ENCODE peak calls at places on chromosomes 2 and 18, in six cellular contexts. W is caudate nucleus, J is IMR-90, A is coronary artery, C is neural progenitor cell, F is HepG2. T is an unnamed sample.

GRCh38 chr18:26386002-26386401 is 159.8 kb downstream of the TAF4B start:
- DNase-seq in C (no peak), A (no peak), J (peak; percentile 46), F (peak; percentile 65), W (no peak), T (no peak)

GRCh38 chr2:136495636-136496035 is 269.7 kb upstream of the THSD7B start:
- DNase-seq in J (no peak), A (no peak), F (no peak), C (no peak), W (no peak), T (no peak)

GRCh38 chr2:19070866-19071265 is 287.6 kb downstream of the OSR1 start:
- DNase-seq in W (no peak), A (no peak), C (no peak), F (no peak), J (peak; percentile 54), T (no peak)

GRCh38 chr2:9774266-9774665 is 69.0 kb upstream of the TAF1B start:
- DNase-seq in J (no peak), A (no peak), F (no peak), C (no peak), W (no peak), T (no peak)

GRCh38 chr18:24015897-24016631 is 1.5 kb downstream of the TTC39C start:
- DNase-seq in W (no peak), A (no peak), C (peak; percentile 19), J (no peak), F (no peak), T (no peak)

GRCh38 chr2:170145675-170146432 is 32.1 kb upstream of the MYO3B start:
- DNase-seq in A (no peak), W (no peak), J (no peak), C (no peak), F (no peak), T (no peak)

GRCh38 chr2:70767094-70767698 is 804 bp downstream of the ADD2 start:
- DNase-seq in W (peak; percentile 17), A (no peak), J (no peak), F (no peak), C (peak; percentile 71), T (no peak)

GRCh38 chr2:24228470-24228869 is 53.6 kb downstream of the FAM228A start:
- DNase-seq in W (no peak), J (peak; percentile 28), F (peak; percentile 35), C (no peak), A (no peak), T (no peak)

GRCh38 chr2:20877944-20878343 is 55.0 kb upstream of the LDAH start:
- DNase-seq in W (no peak), C (no peak), F (no peak), J (no peak), A (no peak), T (no peak)

GRCh38 chr2:133271105-133271504 is 297.2 kb downstream of the NCKAP5 start:
- DNase-seq in F (no peak), J (peak; percentile 61), W (no peak), A (no peak), C (no peak), T (no peak)

GRCh38 chr2:101754613-101755012 is 57.1 kb downstream of the MAP4K4 start:
- DNase-seq in W (no peak), J (peak; percentile 63), C (no peak), A (no peak), F (no peak), T (peak; percentile 57)

GRCh38 chr2:147211484-147211883 is 633.3 kb upstream of the ACVR2A start:
- DNase-seq in A (no peak), F (no peak), C (no peak), W (no peak), J (no peak), T (no peak)

GRCh38 chr2:240367721-240368120 is 67.7 kb upstream of the GPC1 start:
- DNase-seq in F (no peak), W (no peak), J (no peak), C (no peak), A (no peak), T (no peak)

GRCh38 chr2:206160124-206160806 is 570 bp downstream of the EEF1B2 start:
- DNase-seq in F (peak; percentile 12), C (no peak), J (peak; percentile 38), W (no peak), A (no peak), T (peak; percentile 93)

GRCh38 chr2:56009758-56010534 is 86.4 kb upstream of the EFEMP1 start:
- DNase-seq in J (peak; percentile 70), C (peak; percentile 23), A (no peak), W (no peak), F (peak; percentile 42), T (no peak)

GRCh38 chr2:106161938-106162814 is 31.9 kb downstream of the UXS1 start:
- DNase-seq in F (no peak), A (no peak), C (no peak), W (no peak), J (no peak), T (no peak)

GRCh38 chr2:60299179-60299578 is 254.3 kb downstream of the BCL11A start:
- DNase-seq in F (no peak), C (no peak), A (no peak), J (no peak), W (no peak), T (no peak)

GRCh38 chr2:156537147-156537546 is 101.0 kb downstream of the GPD2 start:
- DNase-seq in J (peak; percentile 34), C (no peak), A (no peak), W (no peak), F (no peak), T (no peak)

GRCh38 chr2:147297820-147298219 is 547.0 kb upstream of the ACVR2A start:
- DNase-seq in W (no peak), A (no peak), F (no peak), J (no peak), C (no peak), T (no peak)

GRCh38 chr2:68766378-68766845 is 31.8 kb downstream of the ARHGAP25 start:
- DNase-seq in W (no peak), A (no peak), C (no peak), F (no peak), J (peak; percentile 73), T (peak; percentile 92)

GRCh38 chr2:215879977-215880940 is 133.1 kb downstream of the MREG start:
- DNase-seq in C (no peak), W (no peak), J (peak; percentile 68), A (no peak), F (no peak), T (no peak)

GRCh38 chr2:128311755-128312341 is 6.8 kb downstream of the HS6ST1 start:
- DNase-seq in J (no peak), A (no peak), C (peak; percentile 1), W (no peak), F (no peak), T (peak; percentile 90)

GRCh38 chr18:8849696-8850095 is 144.3 kb downstream of the MTCL1 start:
- DNase-seq in A (no peak), J (peak; percentile 57), C (no peak), F (no peak), W (no peak), T (no peak)

GRCh38 chr2:20061476-20061875 is 10.0 kb upstream of the LAPTM4A start:
- DNase-seq in J (peak; percentile 81), W (no peak), C (no peak), A (no peak), F (no peak), T (no peak)

DNA sequence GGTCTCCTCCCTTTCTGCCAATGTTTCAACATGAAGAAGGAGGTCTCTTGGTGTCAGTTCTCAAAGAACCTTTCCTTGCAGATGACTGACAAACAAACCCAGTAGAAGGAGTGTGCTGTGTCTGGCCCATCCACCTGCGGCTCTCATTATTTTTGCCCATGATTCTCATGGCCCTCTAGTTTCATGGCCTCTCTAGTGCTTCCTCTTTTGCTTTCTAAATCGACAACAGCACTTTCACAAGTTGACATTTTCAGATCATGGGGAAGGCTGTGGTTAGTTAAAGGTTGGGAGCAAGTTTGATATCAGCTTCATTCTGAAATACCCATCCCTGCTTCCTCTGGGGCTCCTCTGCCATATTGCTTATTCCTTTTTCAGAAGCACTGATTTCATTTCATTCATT is 805.2 kb downstream of the SLC4A3 start:
- DNase-seq in W (no peak), A (no peak), J (no peak), F (no peak), C (no peak), T (no peak)
- H3K27ac ChIP-seq in W (no peak overlapping the region), A (no peak overlapping the region), J (no peak overlapping the region), F (no peak overlapping the region), C (no peak overlapping the region), T (no peak overlapping the region)

DNA sequence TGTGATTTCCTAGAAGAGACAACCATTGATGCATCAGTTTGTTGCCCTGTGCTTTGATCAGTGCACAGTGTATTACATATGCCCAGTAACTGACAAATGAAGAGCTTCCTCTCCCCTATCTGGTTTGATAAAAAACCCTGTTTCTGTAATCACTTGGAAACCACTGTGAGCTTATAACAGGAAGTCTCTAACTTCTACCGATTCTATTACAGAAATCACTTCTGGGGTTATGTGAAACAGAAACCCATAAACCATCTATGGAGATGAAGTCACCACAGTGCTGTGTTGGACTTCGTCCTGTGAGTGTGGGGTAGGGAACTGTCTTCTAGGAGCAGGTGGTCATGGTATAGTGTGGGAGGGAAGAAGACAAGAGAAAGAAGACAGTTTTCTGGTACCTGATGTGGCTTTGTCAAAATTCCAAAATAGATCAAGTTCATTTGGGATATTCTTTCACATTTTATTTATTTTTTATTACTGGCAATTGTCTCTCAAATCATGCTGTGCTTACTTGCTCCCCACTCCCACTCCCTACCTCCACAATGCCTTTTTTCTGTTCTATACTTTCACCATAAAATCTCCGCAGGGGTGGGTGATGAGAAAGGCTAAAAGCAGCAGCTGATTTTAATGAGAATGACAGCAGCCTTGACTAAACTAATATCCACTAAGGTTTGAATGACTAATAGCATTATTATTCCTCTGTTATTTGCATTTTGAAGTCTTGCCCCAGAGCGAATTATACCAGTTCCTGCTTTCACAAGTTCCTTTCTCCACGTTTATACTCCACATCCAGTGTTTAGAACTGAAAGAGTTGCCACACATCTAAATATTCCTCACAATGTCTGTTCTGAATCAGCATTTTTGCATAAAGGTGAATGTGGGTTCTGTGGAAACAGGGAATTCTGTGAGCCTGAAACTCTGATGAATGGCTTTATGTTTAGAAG is 41.7 kb upstream of the RND3 start:
- DNase-seq in F (no peak), A (no peak), C (peak; percentile 6), J (peak; percentile 79), W (no peak), T (no peak)
- H3K27ac ChIP-seq in F (no peak overlapping the region), A (no peak overlapping the region), C (no peak overlapping the region), J (peak overlapping the region; percentile 90), W (no peak overlapping the region), T (peak overlapping the region; percentile 5)

GRCh38 chr2:231191896-231192872 is 6.2 kb upstream of the ARMC9 start:
- DNase-seq in F (peak; percentile 70), C (peak; percentile 84), J (peak; percentile 83), W (no peak), A (peak; percentile 87), T (peak; percentile 93)
- H3K27ac ChIP-seq in F (no peak overlapping the region), C (no peak overlapping the region), J (peak overlapping the region; percentile 71), W (no peak overlapping the region), A (peak overlapping the region; percentile 97), T (peak overlapping the region; percentile 93)

GRCh38 chr2:111972955-111973565 is 74.7 kb downstream of the MERTK start:
- DNase-seq in J (no peak), A (peak; percentile 77), F (no peak), W (no peak), C (no peak), T (no peak)

GRCh38 chr2:111975819-111976218 is 77.4 kb downstream of the MERTK start:
- DNase-seq in W (no peak), J (no peak), A (no peak), F (no peak), C (no peak), T (no peak)

GRCh38 chr2:111970453-111970852 is 72.0 kb downstream of the MERTK start:
- DNase-seq in C (no peak), A (no peak), F (no peak), J (no peak), W (no peak), T (no peak)

GRCh38 chr2:111975053-111975552 is 76.7 kb downstream of the MERTK start:
- DNase-seq in J (peak; percentile 95), F (peak; percentile 75), C (no peak), A (no peak), W (no peak), T (no peak)

GRCh38 chr2:111973701-111974100 is 75.3 kb downstream of the MERTK start:
- DNase-seq in F (no peak), A (no peak), W (no peak), C (no peak), J (no peak), T (no peak)
- H3K27ac ChIP-seq in F (no peak overlapping the region), A (peak overlapping the region; percentile 83), W (no peak overlapping the region), C (no peak overlapping the region), J (no peak overlapping the region), T (no peak overlapping the region)